ENCODE peak calls at places on chromosomes 16 and 17, in five cellular contexts. O is CD8-positive, alpha-beta T cell; G is NB4; A is GM20000; B is activated CD8-positive, alpha-beta memory T cell treated with anti-CD3 and anti-CD28 coated beads for 1 hour. Q is an unnamed sample.

GRCh38 chr17:68195667-68196393 is 52.0 kb upstream of the AMZ2 start:
- DNase-seq in G (no peak), A (no peak), O (no peak), B (no peak), Q (no peak)

GRCh38 chr16:5027575-5028235 is 6.0 kb downstream of the NAGPA start:
- DNase-seq in A (no peak), O (no peak), B (no peak), G (no peak), Q (no peak)

GRCh38 chr16:85970016-85970711 is 71.2 kb downstream of the IRF8 start:
- DNase-seq in O (no peak), G (no peak), B (no peak), A (no peak), Q (no peak)

GRCh38 chr17:4759776-4760236 is 11.9 kb upstream of the TM4SF5 start:
- DNase-seq in B (no peak), A (no peak), O (no peak), G (no peak), Q (no peak)

GRCh38 chr17:42394838-42395237 is 6.6 kb upstream of the STAT3 start:
- DNase-seq in G (no peak), B (no peak), A (no peak), O (no peak), Q (no peak)

GRCh38 chr16:53754938-53755910 is 51.3 kb downstream of the FTO start:
- DNase-seq in O (no peak), G (no peak), B (no peak), A (no peak), Q (no peak)

GRCh38 chr16:17382949-17383348 is 87.8 kb downstream of the XYLT1 start:
- DNase-seq in G (no peak), B (no peak), A (no peak), O (no peak), Q (no peak)

GRCh38 chr16:3007957-3008748 is 4.6 kb upstream of the CLDN9 start:
- DNase-seq in A (no peak), O (no peak), G (peak; percentile 88), B (no peak), Q (no peak)

GRCh38 chr17:7004398-7005253 is 7.8 kb upstream of the RNASEK start:
- DNase-seq in B (no peak), A (peak; percentile 76), O (no peak), G (peak; percentile 72), Q (peak; percentile 75)

Q was measured in GM13977.